ENCODE peak calls at places on chromosome 11, in nine cellular contexts. U, S, X, L, Q, E, A, F and R are unnamed samples.

GRCh38 chr11:1834132-1834610 is 619 bp upstream of the SYT8 start:
- DNase-seq in U (no peak), S (peak; percentile 91), X (no peak), L (no peak), Q (no peak), E (peak; percentile 91), A (no peak), F (no peak), R (no peak)

GRCh38 chr11:116657842-116658825 is 114.7 kb downstream of the BUD13 start:
- DNase-seq in U (no peak), S (no peak), X (no peak), L (no peak), Q (no peak), E (no peak), A (no peak), F (no peak), R (no peak)

GRCh38 chr11:22304337-22304961 is 33.7 kb upstream of the SLC17A6 start:
- DNase-seq in U (peak; percentile 53), S (no peak), X (no peak), L (peak; percentile 26), Q (peak; percentile 41), E (no peak), A (no peak), F (peak; percentile 7), R (no peak)

GRCh38 chr11:123745764-123746451 is 4.4 kb upstream of the ZNF202 start:
- DNase-seq in U (no peak), S (no peak), X (no peak), L (no peak), Q (no peak), E (no peak), A (no peak), F (no peak), R (no peak)

GRCh38 chr11:75929706-75930105 is 114.7 kb downstream of the UVRAG start:
- DNase-seq in U (no peak), S (no peak), X (no peak), L (no peak), Q (no peak), E (no peak), A (no peak), F (no peak), R (no peak)

GRCh38 chr11:47488674-47489394 is 39.9 kb upstream of the RAPSN start:
- DNase-seq in U (no peak), S (no peak), X (no peak), L (no peak), Q (no peak), E (no peak), A (no peak), F (no peak), R (no peak)

GRCh38 chr11:35470616-35471015 is 51.3 kb upstream of the SLC1A2 start:
- DNase-seq in U (no peak), S (no peak), X (no peak), L (no peak), Q (no peak), E (no peak), A (no peak), F (no peak), R (no peak)

GRCh38 chr11:111808834-111809233 is 42.6 kb upstream of the PPP2R1B start:
- DNase-seq in U (no peak), S (no peak), X (no peak), L (no peak), Q (no peak), E (no peak), A (no peak), F (no peak), R (no peak)

GRCh38 chr11:124863826-124864165 is 1.4 kb upstream of the ROBO3 start:
- DNase-seq in U (no peak), S (no peak), X (no peak), L (no peak), Q (no peak), E (no peak), A (no peak), F (no peak), R (no peak)

GRCh38 chr11:125069796-125070195 is 6.7 kb downstream of the SLC37A2 start:
- DNase-seq in U (no peak), S (peak; percentile 62), X (no peak), L (no peak), Q (peak; percentile 17), E (no peak), A (no peak), F (no peak), R (no peak)

GRCh38 chr11:3195251-3196160 is 23.1 kb downstream of the MRGPRG start:
- DNase-seq in U (no peak), S (peak; percentile 64), X (no peak), L (no peak), Q (peak; percentile 40), E (no peak), A (no peak), F (no peak), R (no peak)

GRCh38 chr11:9760180-9760550 is 96.3 kb downstream of the SWAP70 start:
- DNase-seq in U (peak; percentile 97), S (peak; percentile 73), X (peak; percentile 86), L (no peak), Q (peak; percentile 98), E (peak; percentile 74), A (peak; percentile 95), F (no peak), R (no peak)

GRCh38 chr11:78313181-78313788 is 104.3 kb downstream of the GAB2 start:
- DNase-seq in U (peak; percentile 72), S (no peak), X (peak; percentile 55), L (no peak), Q (peak; percentile 89), E (no peak), A (peak; percentile 65), F (peak; percentile 64), R (no peak)

GRCh38 chr11:33268945-33269567 is 11.9 kb downstream of the HIPK3 start:
- DNase-seq in U (peak; percentile 27), S (no peak), X (no peak), L (no peak), Q (peak; percentile 30), E (no peak), A (no peak), F (no peak), R (no peak)

DNA sequence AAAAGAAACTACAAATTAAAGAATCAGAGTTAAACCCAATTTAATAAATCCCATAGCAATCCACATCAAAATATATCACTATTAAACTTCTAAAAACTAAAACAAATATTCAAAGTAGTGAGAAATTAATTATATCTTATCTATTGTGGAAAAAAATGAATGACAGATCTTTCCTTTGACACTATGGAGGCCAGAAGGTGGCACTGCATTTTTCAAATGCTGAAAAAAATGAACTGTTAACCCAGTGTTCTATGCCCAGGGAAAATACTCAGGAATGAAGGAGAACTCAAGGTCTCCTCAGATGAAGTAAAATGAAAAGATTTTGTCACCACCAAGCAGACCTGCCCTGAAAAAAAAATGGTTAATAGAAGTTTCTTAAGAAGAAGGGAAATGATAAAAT is 27.7 kb downstream of the TYR start:
- DNase-seq in U (peak; percentile 9), S (no peak), X (no peak), L (no peak), Q (no peak), E (no peak), A (no peak), F (no peak), R (no peak)
- TF ChIP-seq CTCF in U (no peak), S (no peak), X (no peak), L (no peak), Q (no peak), E (no peak), A (no peak), F (peak; percentile 14), R (no peak)

GRCh38 chr11:120326228-120326627 is 1.1 kb downstream of the TLCD5 start:
- DNase-seq in U (peak; percentile 92), S (no peak), X (peak; percentile 42), L (no peak), Q (peak; percentile 85), E (no peak), A (no peak), F (no peak), R (no peak)

GRCh38 chr11:120327311-120327710 is 2.2 kb downstream of the TLCD5 start:
- DNase-seq in U (no peak), S (no peak), X (no peak), L (no peak), Q (no peak), E (no peak), A (no peak), F (no peak), R (no peak)

GRCh38 chr11:120329556-120329955 is 4.5 kb downstream of the TLCD5 start:
- DNase-seq in U (no peak), S (no peak), X (no peak), L (no peak), Q (no peak), E (no peak), A (no peak), F (no peak), R (no peak)

GRCh38 chr11:120326845-120327281 is 1.8 kb downstream of the TLCD5 start:
- DNase-seq in U (peak; percentile 61), S (no peak), X (no peak), L (no peak), Q (peak; percentile 46), E (no peak), A (no peak), F (no peak), R (no peak)

GRCh38 chr11:120324932-120325810 is at the start of gene TLCD5:
- DNase-seq in U (peak; percentile 76), S (peak; percentile 84), X (no peak), L (peak; percentile 45), Q (peak; percentile 66), E (peak; percentile 65), A (no peak), F (no peak), R (peak; percentile 53)
- TF ChIP-seq CTCF in U (peak; percentile 31), S (peak; percentile 19), X (no peak), L (no peak), Q (no peak), E (no peak), A (no peak), F (peak; percentile 65), R (no peak)

GRCh38 chr11:29272019-29272654 is 744.7 kb downstream of the KCNA4 start:
- DNase-seq in U (peak; percentile 82), S (no peak), X (no peak), L (no peak), Q (peak; percentile 38), E (no peak), A (no peak), F (no peak), R (no peak)
- TF ChIP-seq CTCF in U (peak; percentile 81), S (no peak), X (peak; percentile 58), L (peak; percentile 12), Q (peak; percentile 44), E (no peak), A (no peak), F (peak; percentile 30), R (no peak)

GRCh38 chr11:6568191-6568918 is 35.1 kb downstream of the RRP8 start:
- DNase-seq in U (peak; percentile 86), S (no peak), X (no peak), L (no peak), Q (peak; percentile 79), E (no peak), A (no peak), F (no peak), R (no peak)

GRCh38 chr11:6570691-6571427 is 32.6 kb downstream of the RRP8 start:
- DNase-seq in U (no peak), S (no peak), X (no peak), L (no peak), Q (no peak), E (no peak), A (no peak), F (no peak), R (no peak)

GRCh38 chr11:6572215-6572614 is 31.2 kb downstream of the RRP8 start:
- DNase-seq in U (peak; percentile 79), S (no peak), X (peak; percentile 55), L (no peak), Q (peak; percentile 67), E (no peak), A (no peak), F (no peak), R (no peak)

GRCh38 chr11:6569706-6570105 is 33.7 kb downstream of the RRP8 start:
- DNase-seq in U (no peak), S (no peak), X (no peak), L (no peak), Q (no peak), E (no peak), A (no peak), F (no peak), R (no peak)

GRCh38 chr11:6571434-6572008 is 31.9 kb downstream of the RRP8 start:
- DNase-seq in U (no peak), S (no peak), X (no peak), L (no peak), Q (no peak), E (no peak), A (no peak), F (no peak), R (no peak)
- TF ChIP-seq CTCF in U (peak; percentile 2), S (no peak), X (no peak), L (no peak), Q (no peak), E (no peak), A (no peak), F (no peak), R (no peak)